ENCODE peak calls at places on chromosomes 11 and 22, in eight cellular contexts. S is T-cell; B is iris pigment epithelial cell; F is activated CD4-positive, CD25-positive, alpha-beta regulatory T cell; U is AG09319; L is stimulated activated CD4-positive, alpha-beta T cell treated with anti-CD3 and anti-CD28 coated beads, Interleukin-12 subunit alpha, Interleukin-12 subunit beta, amount 100 ng/mL, for 48 hours; D is NCI-H460; Z is upper lobe of right lung. H is an unnamed sample.

GRCh38 chr22:37273126-37273845 is 9.0 kb upstream of the CYTH4 start:
- DNase-seq in S (no peak), B (peak), F (no peak), U (no peak), L (no peak), D (no peak), Z (no peak), H (no peak)

GRCh38 chr11:30360741-30361140 is 37.8 kb downstream of the ARL14EP start:
- DNase-seq in S (no peak), B (no peak), F (no peak), U (no peak), L (no peak), D (no peak), Z (no peak), H (no peak)

GRCh38 chr11:118245946-118246562 is 6.1 kb downstream of the MPZL3 start:
- DNase-seq in S (no peak), B (no peak), F (no peak), U (no peak), L (no peak), D (no peak), Z (no peak), H (no peak)

GRCh38 chr11:27898166-27898565 is 197.9 kb upstream of the BDNF start:
- DNase-seq in S (no peak), B (no peak), F (no peak), U (no peak), L (no peak), D (no peak), Z (no peak), H (no peak)

GRCh38 chr11:96319901-96320656 is 22.9 kb downstream of the MAML2 start:
- DNase-seq in S (no peak), B (no peak), F (no peak), U (no peak), L (no peak), D (no peak), Z (no peak), H (no peak)

GRCh38 chr11:134719397-134719796 is 307.4 kb upstream of the B3GAT1 start:
- DNase-seq in S (no peak), B (no peak), F (no peak), U (no peak), L (no peak), D (no peak), Z (no peak), H (no peak)

GRCh38 chr11:62621027-62621566 is 689 bp downstream of the B3GAT3 start:
- DNase-seq in S (no peak), B (no peak), F (no peak), U (no peak), L (no peak), D (no peak), Z (no peak), H (no peak)

GRCh38 chr11:57536947-57537654 is at the start of gene SMTNL1:
- DNase-seq in S (no peak), B (no peak), F (no peak), U (no peak), L (no peak), D (no peak), Z (no peak), H (no peak)

GRCh38 chr11:63505857-63506528 is at the start of gene LGALS12:
- DNase-seq in S (no peak), B (no peak), F (no peak), U (no peak), L (no peak), D (no peak), Z (no peak), H (no peak)

GRCh38 chr22:32518848-32519247 is 44.2 kb downstream of the FBXO7 start:
- DNase-seq in S (no peak), B (no peak), F (no peak), U (no peak), L (no peak), D (peak), Z (no peak), H (no peak)

GRCh38 chr11:19162946-19163345 is 38.8 kb downstream of the CSRP3 start:
- DNase-seq in S (no peak), B (no peak), F (no peak), U (no peak), L (no peak), D (no peak), Z (no peak), H (no peak)

GRCh38 chr11:122563761-122564160 is 91.8 kb upstream of the UBASH3B start:
- DNase-seq in S (no peak), B (no peak), F (no peak), U (no peak), L (no peak), D (no peak), Z (no peak), H (no peak)

GRCh38 chr22:29146101-29146560 is 59.6 kb upstream of the EMID1 start:
- DNase-seq in S (no peak), B (no peak), F (no peak), U (no peak), L (no peak), D (no peak), Z (peak), H (no peak)

GRCh38 chr11:72578051-72578450 is 96.2 kb downstream of the PDE2A start:
- DNase-seq in S (no peak), B (no peak), F (no peak), U (no peak), L (no peak), D (no peak), Z (peak), H (no peak)

GRCh38 chr11:2587132-2587930 is 112.5 kb downstream of the KCNQ1OT1 start:
- DNase-seq in S (no peak), B (no peak), F (no peak), U (no peak), L (no peak), D (no peak), Z (peak), H (no peak)

GRCh38 chr11:112024178-112024777 is 930 bp upstream of the DLAT start:
- DNase-seq in S (no peak), B (no peak), F (no peak), U (no peak), L (no peak), D (no peak), Z (no peak), H (no peak)

GRCh38 chr11:62792193-62792575 is 378 bp upstream of the TMEM223 start:
- DNase-seq in S (no peak), B (no peak), F (no peak), U (no peak), L (no peak), D (no peak), Z (no peak), H (no peak)

GRCh38 chr11:6655790-6656580 is at the start of gene DCHS1:
- DNase-seq in S (no peak), B (no peak), F (no peak), U (no peak), L (no peak), D (no peak), Z (no peak), H (peak)

GRCh38 chr11:76787911-76788596 is 4.9 kb downstream of the TSKU start:
- DNase-seq in S (no peak), B (peak), F (no peak), U (no peak), L (no peak), D (no peak), Z (peak), H (no peak)

GRCh38 chr11:68900835-68901381 is 2.7 kb downstream of the MRPL21 start:
- DNase-seq in S (no peak), B (no peak), F (no peak), U (no peak), L (no peak), D (no peak), Z (no peak), H (no peak)

GRCh38 chr11:21646351-21646750 is 546.5 kb upstream of the ANO5 start:
- DNase-seq in S (no peak), B (no peak), F (no peak), U (no peak), L (no peak), D (no peak), Z (no peak), H (no peak)

GRCh38 chr11:118634435-118635236 is 27.2 kb downstream of the PHLDB1 start:
- DNase-seq in S (no peak), B (peak), F (no peak), U (no peak), L (no peak), D (no peak), Z (peak), H (no peak)

GRCh38 chr22:34294986-34295385 is 374.7 kb upstream of the LARGE1 start:
- DNase-seq in S (no peak), B (no peak), F (no peak), U (no peak), L (no peak), D (no peak), Z (no peak), H (no peak)

GRCh38 chr22:23394525-23395326 is 185.4 kb downstream of the IGLL1 start:
- DNase-seq in S (no peak), B (no peak), F (no peak), U (no peak), L (no peak), D (no peak), Z (peak), H (no peak)

GRCh38 chr11:130523609-130524008 is 75.2 kb downstream of the ADAMTS15 start:
- DNase-seq in S (no peak), B (no peak), F (no peak), U (no peak), L (no peak), D (no peak), Z (no peak), H (no peak)

GRCh38 chr11:125873881-125874555 is 13.4 kb upstream of the HYLS1 start:
- DNase-seq in S (no peak), B (no peak), F (no peak), U (no peak), L (no peak), D (no peak), Z (no peak), H (no peak)

GRCh38 chr11:44899959-44900358 is 50.7 kb downstream of the TP53I11 start:
- DNase-seq in S (no peak), B (peak), F (no peak), U (peak), L (peak), D (no peak), Z (no peak), H (no peak)

GRCh38 chr22:45302751-45303150 is 7.0 kb upstream of the FAM118A start:
- DNase-seq in S (no peak), B (no peak), F (no peak), U (no peak), L (no peak), D (no peak), Z (no peak), H (no peak)